ENCODE peak calls at places on chromosomes 12 and 14, in nine cellular contexts. One of them, this sample, is unnamed.
A peak's percentile ranks its signal among the peaks of the same experiment; 100 is the strongest.

GRCh38 chr14:74548881-74549280 is 55.3 kb downstream of the ISCA2 start:
- DNase-seq in tibial nerve: peak; percentile 79
- DNase-seq in fibroblast of pulmonary artery: peak; percentile 76
- DNase-seq in cardiac muscle cell: peak; percentile 72
- DNase-seq in lung: peak; percentile 63
- DNase-seq in left ventricle myocardium inferior: peak; percentile 83
- DNase-seq in MM.1S: no peak
- DNase-seq in body of pancreas: no peak
- DNase-seq in A549: no peak
- DNase-seq in this sample: peak; percentile 71

GRCh38 chr14:48622980-48623379 is 947.6 kb upstream of the MDGA2 start:
- DNase-seq in tibial nerve: no peak
- DNase-seq in fibroblast of pulmonary artery: no peak
- DNase-seq in cardiac muscle cell: no peak
- DNase-seq in lung: no peak
- DNase-seq in left ventricle myocardium inferior: no peak
- DNase-seq in MM.1S: no peak
- DNase-seq in body of pancreas: no peak
- DNase-seq in A549: no peak
- DNase-seq in this sample: no peak

GRCh38 chr14:91354979-91355685 is 62.5 kb downstream of the CCDC88C start:
- DNase-seq in tibial nerve: no peak
- DNase-seq in fibroblast of pulmonary artery: no peak
- DNase-seq in cardiac muscle cell: no peak
- DNase-seq in lung: no peak
- DNase-seq in left ventricle myocardium inferior: no peak
- DNase-seq in MM.1S: peak; percentile 51
- DNase-seq in body of pancreas: no peak
- DNase-seq in A549: no peak
- DNase-seq in this sample: no peak

GRCh38 chr14:55803506-55804197 is 223.6 kb downstream of the KTN1 start:
- DNase-seq in tibial nerve: no peak
- DNase-seq in fibroblast of pulmonary artery: peak; percentile 66
- DNase-seq in cardiac muscle cell: peak; percentile 56
- DNase-seq in lung: no peak
- DNase-seq in left ventricle myocardium inferior: no peak
- DNase-seq in MM.1S: no peak
- DNase-seq in body of pancreas: no peak
- DNase-seq in A549: no peak
- DNase-seq in this sample: no peak

GRCh38 chr12:64696065-64696741 is 63.0 kb downstream of the GNS start:
- DNase-seq in tibial nerve: no peak
- DNase-seq in fibroblast of pulmonary artery: peak; percentile 66
- DNase-seq in cardiac muscle cell: peak; percentile 59
- DNase-seq in lung: no peak
- DNase-seq in left ventricle myocardium inferior: no peak
- DNase-seq in MM.1S: no peak
- DNase-seq in body of pancreas: no peak
- DNase-seq in A549: peak; percentile 53
- DNase-seq in this sample: peak; percentile 45

GRCh38 chr14:92348154-92348553 is 25.2 kb downstream of the SLC24A4 start:
- DNase-seq in tibial nerve: no peak
- DNase-seq in fibroblast of pulmonary artery: no peak
- DNase-seq in cardiac muscle cell: peak; percentile 3
- DNase-seq in lung: no peak
- DNase-seq in left ventricle myocardium inferior: no peak
- DNase-seq in MM.1S: no peak
- DNase-seq in body of pancreas: no peak
- DNase-seq in A549: peak; percentile 89
- DNase-seq in this sample: no peak

GRCh38 chr12:125271850-125272249 is 206.6 kb downstream of the AACS start:
- DNase-seq in tibial nerve: no peak
- DNase-seq in fibroblast of pulmonary artery: no peak
- DNase-seq in cardiac muscle cell: no peak
- DNase-seq in lung: no peak
- DNase-seq in left ventricle myocardium inferior: no peak
- DNase-seq in MM.1S: no peak
- DNase-seq in body of pancreas: no peak
- DNase-seq in A549: no peak
- DNase-seq in this sample: no peak

GRCh38 chr12:88753074-88753473 is 172.8 kb upstream of the KITLG start:
- DNase-seq in tibial nerve: no peak
- DNase-seq in fibroblast of pulmonary artery: peak; percentile 25
- DNase-seq in cardiac muscle cell: peak; percentile 22
- DNase-seq in lung: no peak
- DNase-seq in left ventricle myocardium inferior: no peak
- DNase-seq in MM.1S: no peak
- DNase-seq in body of pancreas: no peak
- DNase-seq in A549: no peak
- DNase-seq in this sample: peak; percentile 52

GRCh38 chr14:47606601-47607000 is 68.8 kb downstream of the MDGA2 start:
- DNase-seq in tibial nerve: no peak
- DNase-seq in fibroblast of pulmonary artery: no peak
- DNase-seq in cardiac muscle cell: no peak
- DNase-seq in lung: no peak
- DNase-seq in left ventricle myocardium inferior: no peak
- DNase-seq in MM.1S: no peak
- DNase-seq in body of pancreas: no peak
- DNase-seq in A549: no peak
- DNase-seq in this sample: no peak

GRCh38 chr14:30283822-30284446 is 275.0 kb upstream of the G2E3 start:
- DNase-seq in tibial nerve: peak; percentile 38
- DNase-seq in fibroblast of pulmonary artery: peak; percentile 65
- DNase-seq in cardiac muscle cell: peak; percentile 62
- DNase-seq in lung: no peak
- DNase-seq in left ventricle myocardium inferior: no peak
- DNase-seq in MM.1S: peak; percentile 19
- DNase-seq in body of pancreas: peak; percentile 22
- DNase-seq in A549: peak; percentile 50
- DNase-seq in this sample: peak; percentile 70

GRCh38 chr14:55416866-55417265 is 5.2 kb upstream of the ATG14 start:
- DNase-seq in tibial nerve: no peak
- DNase-seq in fibroblast of pulmonary artery: peak; percentile 22
- DNase-seq in cardiac muscle cell: peak; percentile 26
- DNase-seq in lung: no peak
- DNase-seq in left ventricle myocardium inferior: no peak
- DNase-seq in MM.1S: peak; percentile 48
- DNase-seq in body of pancreas: no peak
- DNase-seq in A549: peak; percentile 51
- DNase-seq in this sample: peak; percentile 33

GRCh38 chr14:103067231-103067954 is 10.0 kb upstream of the CDC42BPB start:
- DNase-seq in tibial nerve: peak; percentile 37
- DNase-seq in fibroblast of pulmonary artery: peak; percentile 62
- DNase-seq in cardiac muscle cell: peak; percentile 61
- DNase-seq in lung: no peak
- DNase-seq in left ventricle myocardium inferior: no peak
- DNase-seq in MM.1S: no peak
- DNase-seq in body of pancreas: no peak
- DNase-seq in A549: peak; percentile 79
- DNase-seq in this sample: peak; percentile 80

GRCh38 chr12:7265251-7265650 is 38.6 kb upstream of the ACSM4 start:
- DNase-seq in tibial nerve: no peak
- DNase-seq in fibroblast of pulmonary artery: no peak
- DNase-seq in cardiac muscle cell: no peak
- DNase-seq in lung: no peak
- DNase-seq in left ventricle myocardium inferior: no peak
- DNase-seq in MM.1S: no peak
- DNase-seq in body of pancreas: no peak
- DNase-seq in A549: no peak
- DNase-seq in this sample: no peak

GRCh38 chr12:19648173-19648572 is 208.9 kb downstream of the AEBP2 start:
- DNase-seq in tibial nerve: no peak
- DNase-seq in fibroblast of pulmonary artery: no peak
- DNase-seq in cardiac muscle cell: no peak
- DNase-seq in lung: no peak
- DNase-seq in left ventricle myocardium inferior: no peak
- DNase-seq in MM.1S: no peak
- DNase-seq in body of pancreas: no peak
- DNase-seq in A549: no peak
- DNase-seq in this sample: peak; percentile 32

DNA sequence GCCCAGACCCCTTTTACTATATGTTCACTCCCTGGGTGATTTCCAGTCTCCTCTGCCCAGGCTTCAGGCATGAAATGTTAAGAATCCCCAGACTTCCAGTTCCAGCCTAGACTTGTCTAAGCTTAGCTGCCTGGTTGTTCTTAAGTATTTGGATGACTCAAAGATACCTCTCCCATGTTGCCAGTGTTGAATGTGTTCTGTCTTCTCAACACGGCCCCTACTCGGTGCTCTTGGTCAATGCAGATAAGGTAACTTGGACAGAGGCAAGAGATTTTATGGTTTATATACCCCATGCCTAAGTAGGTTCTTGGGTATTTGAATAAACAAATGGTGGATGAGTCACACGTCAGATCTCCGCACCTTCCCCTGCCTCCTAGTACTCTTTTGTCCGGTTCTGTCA is 13.6 kb downstream of the PIWIL1 start:
- DNase-seq in tibial nerve: no peak
- DNase-seq in fibroblast of pulmonary artery: no peak
- DNase-seq in cardiac muscle cell: no peak
- DNase-seq in lung: no peak
- DNase-seq in left ventricle myocardium inferior: no peak
- DNase-seq in MM.1S: no peak
- DNase-seq in body of pancreas: no peak
- DNase-seq in A549: no peak
- DNase-seq in this sample: no peak
- TF ChIP-seq CTCF in tibial nerve: no peak
- TF ChIP-seq CTCF in fibroblast of pulmonary artery: no peak
- TF ChIP-seq CTCF in cardiac muscle cell: no peak
- TF ChIP-seq CTCF in lung: no peak
- TF ChIP-seq CTCF in left ventricle myocardium inferior: no peak
- TF ChIP-seq CTCF in MM.1S: no peak
- TF ChIP-seq CTCF in body of pancreas: no peak
- TF ChIP-seq CTCF in A549: no peak
- TF ChIP-seq CTCF in this sample: no peak

GRCh38 chr14:57822081-57822480 is 43.8 kb downstream of the SLC35F4 start:
- DNase-seq in tibial nerve: no peak
- DNase-seq in fibroblast of pulmonary artery: no peak
- DNase-seq in cardiac muscle cell: no peak
- DNase-seq in lung: no peak
- DNase-seq in left ventricle myocardium inferior: no peak
- DNase-seq in MM.1S: no peak
- DNase-seq in body of pancreas: no peak
- DNase-seq in A549: no peak
- DNase-seq in this sample: no peak
- H3K4me3 ChIP-seq in tibial nerve: no peak overlapping the region
- H3K4me3 ChIP-seq in fibroblast of pulmonary artery: no peak overlapping the region
- H3K4me3 ChIP-seq in cardiac muscle cell: no peak overlapping the region
- H3K4me3 ChIP-seq in lung: no peak overlapping the region
- H3K4me3 ChIP-seq in left ventricle myocardium inferior: no peak overlapping the region
- H3K4me3 ChIP-seq in MM.1S: no peak overlapping the region
- H3K4me3 ChIP-seq in body of pancreas: no peak overlapping the region
- H3K4me3 ChIP-seq in A549: no peak overlapping the region
- H3K4me3 ChIP-seq in this sample: no peak overlapping the region

DNA sequence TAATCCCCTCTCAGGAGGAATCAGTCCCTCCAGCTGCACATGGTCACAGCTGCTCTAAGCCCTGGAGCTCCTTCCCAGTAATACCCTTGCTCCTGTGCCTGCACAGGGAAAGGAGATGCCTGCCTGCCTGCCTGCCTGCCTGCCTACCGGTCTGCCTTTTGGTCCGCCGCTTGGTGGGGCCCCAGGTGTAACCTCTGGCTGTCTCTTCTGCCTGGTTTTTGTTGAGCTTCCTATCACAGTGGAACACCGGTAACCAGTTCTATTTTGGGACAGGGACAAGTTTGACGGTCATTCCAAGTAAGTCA is 99.8 kb downstream of the DAD1 start:
- DNase-seq in tibial nerve: no peak
- DNase-seq in fibroblast of pulmonary artery: no peak
- DNase-seq in cardiac muscle cell: no peak
- DNase-seq in lung: no peak
- DNase-seq in left ventricle myocardium inferior: no peak
- DNase-seq in MM.1S: no peak
- DNase-seq in body of pancreas: no peak
- DNase-seq in A549: no peak
- DNase-seq in this sample: no peak
- TF ChIP-seq CTCF in tibial nerve: no peak
- TF ChIP-seq CTCF in fibroblast of pulmonary artery: no peak
- TF ChIP-seq CTCF in cardiac muscle cell: no peak
- TF ChIP-seq CTCF in lung: no peak
- TF ChIP-seq CTCF in left ventricle myocardium inferior: no peak
- TF ChIP-seq CTCF in MM.1S: no peak
- TF ChIP-seq CTCF in body of pancreas: no peak
- TF ChIP-seq CTCF in A549: no peak
- TF ChIP-seq CTCF in this sample: no peak

GRCh38 chr14:61388173-61388975 is 67.0 kb downstream of the PRKCH start:
- DNase-seq in tibial nerve: no peak
- DNase-seq in fibroblast of pulmonary artery: peak; percentile 29
- DNase-seq in cardiac muscle cell: peak; percentile 4
- DNase-seq in lung: no peak
- DNase-seq in left ventricle myocardium inferior: no peak
- DNase-seq in MM.1S: no peak
- DNase-seq in body of pancreas: no peak
- DNase-seq in A549: no peak
- DNase-seq in this sample: peak; percentile 77

GRCh38 chr14:61386173-61386772 is 64.9 kb downstream of the PRKCH start:
- DNase-seq in tibial nerve: no peak
- DNase-seq in fibroblast of pulmonary artery: no peak
- DNase-seq in cardiac muscle cell: no peak
- DNase-seq in lung: no peak
- DNase-seq in left ventricle myocardium inferior: no peak
- DNase-seq in MM.1S: no peak
- DNase-seq in body of pancreas: no peak
- DNase-seq in A549: no peak
- DNase-seq in this sample: no peak

GRCh38 chr14:61387076-61387475 is 65.7 kb downstream of the PRKCH start:
- DNase-seq in tibial nerve: no peak
- DNase-seq in fibroblast of pulmonary artery: no peak
- DNase-seq in cardiac muscle cell: no peak
- DNase-seq in lung: no peak
- DNase-seq in left ventricle myocardium inferior: no peak
- DNase-seq in MM.1S: no peak
- DNase-seq in body of pancreas: no peak
- DNase-seq in A549: no peak
- DNase-seq in this sample: no peak

GRCh38 chr14:61382842-61383241 is 61.5 kb downstream of the PRKCH start:
- DNase-seq in tibial nerve: no peak
- DNase-seq in fibroblast of pulmonary artery: no peak
- DNase-seq in cardiac muscle cell: no peak
- DNase-seq in lung: no peak
- DNase-seq in left ventricle myocardium inferior: no peak
- DNase-seq in MM.1S: no peak
- DNase-seq in body of pancreas: no peak
- DNase-seq in A549: no peak
- DNase-seq in this sample: no peak

DNA sequence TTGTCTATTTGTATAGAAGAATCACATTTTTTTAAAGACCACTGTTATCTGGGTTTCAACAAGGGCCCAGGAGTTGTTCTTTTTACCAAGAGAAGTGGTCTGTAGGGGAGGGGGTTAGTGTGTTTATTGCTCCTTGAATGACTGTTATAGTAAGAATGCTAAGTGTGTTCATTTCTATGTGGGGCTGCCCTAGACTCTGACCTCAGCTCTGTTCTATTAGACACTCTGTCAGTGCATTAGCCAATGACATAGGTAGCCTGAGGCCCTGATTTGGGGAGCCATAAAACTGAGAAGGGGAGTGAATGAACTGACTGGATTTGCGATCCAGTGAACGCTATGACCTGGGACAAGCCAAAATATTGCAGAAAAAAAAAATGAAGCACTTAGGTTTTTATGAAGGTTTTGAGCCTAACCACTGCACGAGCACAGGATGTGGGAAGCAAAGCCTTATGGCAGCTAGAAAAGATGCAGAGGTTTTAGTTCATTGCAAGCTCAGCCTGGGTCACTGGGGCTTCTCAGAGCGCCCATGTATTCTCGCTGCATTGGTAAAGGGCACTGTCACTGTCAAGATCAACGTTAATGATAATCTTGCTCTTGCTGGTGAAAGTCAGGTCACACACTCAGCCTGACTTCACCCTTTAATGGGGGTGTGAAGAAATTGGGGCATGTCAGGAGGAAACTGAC is 63.8 kb downstream of the PRKCH start:
- DNase-seq in tibial nerve: no peak
- DNase-seq in fibroblast of pulmonary artery: no peak
- DNase-seq in cardiac muscle cell: no peak
- DNase-seq in lung: no peak
- DNase-seq in left ventricle myocardium inferior: no peak
- DNase-seq in MM.1S: no peak
- DNase-seq in body of pancreas: no peak
- DNase-seq in A549: no peak
- DNase-seq in this sample: no peak
- H3K4me3 ChIP-seq in tibial nerve: no peak overlapping the region
- H3K4me3 ChIP-seq in fibroblast of pulmonary artery: no peak overlapping the region
- H3K4me3 ChIP-seq in cardiac muscle cell: no peak overlapping the region
- H3K4me3 ChIP-seq in lung: no peak overlapping the region
- H3K4me3 ChIP-seq in left ventricle myocardium inferior: no peak overlapping the region
- H3K4me3 ChIP-seq in MM.1S: no peak overlapping the region
- H3K4me3 ChIP-seq in body of pancreas: no peak overlapping the region
- H3K4me3 ChIP-seq in A549: no peak overlapping the region
- H3K4me3 ChIP-seq in this sample: no peak overlapping the region